ENCODE peak calls at places on chromosomes 12 and 14, in ten cellular contexts. One of them, this sample, is unnamed.

GRCh38 chr14:72291908-72292688 is 359.9 kb downstream of the RGS6 start:
- DNase-seq in suprapubic skin: no peak
- DNase-seq in CD4-positive, alpha-beta memory T cell: no peak
- DNase-seq in fibroblast of lung: peak; percentile 49
- DNase-seq in adrenal gland: peak; percentile 24
- DNase-seq in neural progenitor cell: peak; percentile 59
- DNase-seq in right atrium auricular region: no peak
- DNase-seq in cardiac muscle cell: peak; percentile 63
- DNase-seq in WERI-Rb-1: peak; percentile 25
- DNase-seq in stomach: no peak
- DNase-seq in this sample: peak; percentile 59

GRCh38 chr12:105887131-105887530 is 251.6 kb downstream of the NUAK1 start:
- DNase-seq in neural progenitor cell: no peak
- DNase-seq in right atrium auricular region: no peak
- DNase-seq in fibroblast of lung: no peak
- DNase-seq in CD4-positive, alpha-beta memory T cell: no peak
- DNase-seq in stomach: no peak
- DNase-seq in adrenal gland: no peak
- DNase-seq in cardiac muscle cell: no peak
- DNase-seq in suprapubic skin: no peak
- DNase-seq in WERI-Rb-1: no peak
- DNase-seq in this sample: no peak

GRCh38 chr12:7439579-7440505 is 4.1 kb downstream of the CD163L1 start:
- DNase-seq in neural progenitor cell: peak; percentile 79
- DNase-seq in adrenal gland: peak; percentile 43
- DNase-seq in fibroblast of lung: peak; percentile 56
- DNase-seq in WERI-Rb-1: no peak
- DNase-seq in CD4-positive, alpha-beta memory T cell: peak; percentile 39
- DNase-seq in cardiac muscle cell: peak; percentile 76
- DNase-seq in suprapubic skin: no peak
- DNase-seq in stomach: no peak
- DNase-seq in right atrium auricular region: no peak
- DNase-seq in this sample: no peak

GRCh38 chr14:36313206-36313605 is 7.2 kb downstream of the MBIP start:
- DNase-seq in fibroblast of lung: no peak
- DNase-seq in CD4-positive, alpha-beta memory T cell: no peak
- DNase-seq in adrenal gland: no peak
- DNase-seq in WERI-Rb-1: no peak
- DNase-seq in right atrium auricular region: no peak
- DNase-seq in neural progenitor cell: peak; percentile 63
- DNase-seq in cardiac muscle cell: no peak
- DNase-seq in suprapubic skin: no peak
- DNase-seq in stomach: no peak
- DNase-seq in this sample: no peak

GRCh38 chr12:54431911-54432814 is 13.1 kb upstream of the ITGA5 start:
- DNase-seq in WERI-Rb-1: peak; percentile 69
- DNase-seq in suprapubic skin: peak; percentile 87
- DNase-seq in fibroblast of lung: peak; percentile 90
- DNase-seq in adrenal gland: peak; percentile 84
- DNase-seq in right atrium auricular region: peak; percentile 93
- DNase-seq in cardiac muscle cell: peak; percentile 90
- DNase-seq in stomach: peak; percentile 46
- DNase-seq in neural progenitor cell: peak; percentile 60
- DNase-seq in CD4-positive, alpha-beta memory T cell: no peak
- DNase-seq in this sample: peak; percentile 71

GRCh38 chr12:92928431-92928961 is 599 bp downstream of the EEA1 start:
- DNase-seq in neural progenitor cell: no peak
- DNase-seq in WERI-Rb-1: peak; percentile 25
- DNase-seq in CD4-positive, alpha-beta memory T cell: no peak
- DNase-seq in adrenal gland: peak; percentile 51
- DNase-seq in suprapubic skin: peak; percentile 72
- DNase-seq in right atrium auricular region: peak; percentile 63
- DNase-seq in fibroblast of lung: peak; percentile 12
- DNase-seq in stomach: no peak
- DNase-seq in cardiac muscle cell: peak; percentile 25
- DNase-seq in this sample: no peak

GRCh38 chr14:37709419-37710195 is 114.2 kb downstream of the TTC6 start:
- DNase-seq in neural progenitor cell: no peak
- DNase-seq in adrenal gland: no peak
- DNase-seq in CD4-positive, alpha-beta memory T cell: no peak
- DNase-seq in WERI-Rb-1: no peak
- DNase-seq in stomach: no peak
- DNase-seq in fibroblast of lung: peak; percentile 53
- DNase-seq in right atrium auricular region: no peak
- DNase-seq in suprapubic skin: no peak
- DNase-seq in cardiac muscle cell: peak; percentile 30
- DNase-seq in this sample: peak; percentile 54

GRCh38 chr14:89365071-89365801 is 51.8 kb downstream of the FOXN3 start:
- DNase-seq in cardiac muscle cell: peak; percentile 40
- DNase-seq in stomach: peak; percentile 31
- DNase-seq in CD4-positive, alpha-beta memory T cell: peak; percentile 54
- DNase-seq in fibroblast of lung: peak; percentile 15
- DNase-seq in WERI-Rb-1: no peak
- DNase-seq in neural progenitor cell: no peak
- DNase-seq in suprapubic skin: no peak
- DNase-seq in right atrium auricular region: peak; percentile 62
- DNase-seq in adrenal gland: peak; percentile 34
- DNase-seq in this sample: no peak

GRCh38 chr14:80844872-80845271 is 96.7 kb downstream of the CEP128 start:
- DNase-seq in fibroblast of lung: no peak
- DNase-seq in adrenal gland: no peak
- DNase-seq in cardiac muscle cell: no peak
- DNase-seq in stomach: no peak
- DNase-seq in neural progenitor cell: no peak
- DNase-seq in CD4-positive, alpha-beta memory T cell: no peak
- DNase-seq in right atrium auricular region: no peak
- DNase-seq in suprapubic skin: no peak
- DNase-seq in WERI-Rb-1: no peak
- DNase-seq in this sample: no peak

GRCh38 chr12:85448548-85449139 is 168.6 kb downstream of the ALX1 start:
- DNase-seq in WERI-Rb-1: no peak
- DNase-seq in cardiac muscle cell: peak; percentile 31
- DNase-seq in CD4-positive, alpha-beta memory T cell: no peak
- DNase-seq in neural progenitor cell: no peak
- DNase-seq in right atrium auricular region: no peak
- DNase-seq in fibroblast of lung: peak; percentile 36
- DNase-seq in suprapubic skin: no peak
- DNase-seq in stomach: no peak
- DNase-seq in adrenal gland: no peak
- DNase-seq in this sample: no peak

GRCh38 chr14:103630364-103631108 is 1.5 kb downstream of the KLC1 start:
- DNase-seq in neural progenitor cell: no peak
- DNase-seq in suprapubic skin: no peak
- DNase-seq in right atrium auricular region: no peak
- DNase-seq in cardiac muscle cell: peak; percentile 13
- DNase-seq in adrenal gland: no peak
- DNase-seq in CD4-positive, alpha-beta memory T cell: no peak
- DNase-seq in fibroblast of lung: no peak
- DNase-seq in WERI-Rb-1: no peak
- DNase-seq in stomach: no peak
- DNase-seq in this sample: no peak

GRCh38 chr12:64731683-64732082 is 27.5 kb downstream of the GNS start:
- DNase-seq in cardiac muscle cell: no peak
- DNase-seq in WERI-Rb-1: no peak
- DNase-seq in suprapubic skin: no peak
- DNase-seq in fibroblast of lung: no peak
- DNase-seq in adrenal gland: no peak
- DNase-seq in right atrium auricular region: no peak
- DNase-seq in CD4-positive, alpha-beta memory T cell: no peak
- DNase-seq in stomach: no peak
- DNase-seq in neural progenitor cell: no peak
- DNase-seq in this sample: no peak

GRCh38 chr12:64729909-64730584 is 29.2 kb downstream of the GNS start:
- DNase-seq in WERI-Rb-1: peak; percentile 48
- DNase-seq in right atrium auricular region: no peak
- DNase-seq in cardiac muscle cell: no peak
- DNase-seq in CD4-positive, alpha-beta memory T cell: peak; percentile 9
- DNase-seq in fibroblast of lung: no peak
- DNase-seq in adrenal gland: no peak
- DNase-seq in stomach: no peak
- DNase-seq in suprapubic skin: no peak
- DNase-seq in neural progenitor cell: no peak
- DNase-seq in this sample: no peak

GRCh38 chr12:64733857-64734256 is 25.3 kb downstream of the GNS start:
- DNase-seq in right atrium auricular region: peak; percentile 64
- DNase-seq in CD4-positive, alpha-beta memory T cell: no peak
- DNase-seq in suprapubic skin: no peak
- DNase-seq in fibroblast of lung: no peak
- DNase-seq in neural progenitor cell: no peak
- DNase-seq in adrenal gland: peak; percentile 81
- DNase-seq in stomach: no peak
- DNase-seq in cardiac muscle cell: no peak
- DNase-seq in WERI-Rb-1: no peak
- DNase-seq in this sample: peak; percentile 24

GRCh38 chr12:64735447-64735846 is 23.8 kb downstream of the GNS start:
- DNase-seq in suprapubic skin: no peak
- DNase-seq in stomach: no peak
- DNase-seq in right atrium auricular region: no peak
- DNase-seq in adrenal gland: no peak
- DNase-seq in neural progenitor cell: no peak
- DNase-seq in WERI-Rb-1: no peak
- DNase-seq in CD4-positive, alpha-beta memory T cell: no peak
- DNase-seq in fibroblast of lung: no peak
- DNase-seq in cardiac muscle cell: no peak
- DNase-seq in this sample: no peak

GRCh38 chr12:64730585-64730964 is 28.6 kb downstream of the GNS start:
- DNase-seq in WERI-Rb-1: no peak
- DNase-seq in fibroblast of lung: no peak
- DNase-seq in adrenal gland: no peak
- DNase-seq in right atrium auricular region: no peak
- DNase-seq in stomach: no peak
- DNase-seq in neural progenitor cell: no peak
- DNase-seq in suprapubic skin: no peak
- DNase-seq in cardiac muscle cell: no peak
- DNase-seq in CD4-positive, alpha-beta memory T cell: no peak
- DNase-seq in this sample: peak; percentile 79
- H3K27ac ChIP-seq in WERI-Rb-1: peak overlapping the region; percentile 71
- H3K27ac ChIP-seq in fibroblast of lung: no peak overlapping the region
- H3K27ac ChIP-seq in adrenal gland: peak overlapping the region; percentile 52
- H3K27ac ChIP-seq in right atrium auricular region: peak overlapping the region; percentile 28
- H3K27ac ChIP-seq in stomach: no peak overlapping the region
- H3K27ac ChIP-seq in neural progenitor cell: no peak overlapping the region
- H3K27ac ChIP-seq in suprapubic skin: no peak overlapping the region
- H3K27ac ChIP-seq in cardiac muscle cell: peak overlapping the region; percentile 66
- H3K27ac ChIP-seq in CD4-positive, alpha-beta memory T cell: peak overlapping the region; percentile 6
- H3K27ac ChIP-seq in this sample: peak overlapping the region; percentile 54

DNA sequence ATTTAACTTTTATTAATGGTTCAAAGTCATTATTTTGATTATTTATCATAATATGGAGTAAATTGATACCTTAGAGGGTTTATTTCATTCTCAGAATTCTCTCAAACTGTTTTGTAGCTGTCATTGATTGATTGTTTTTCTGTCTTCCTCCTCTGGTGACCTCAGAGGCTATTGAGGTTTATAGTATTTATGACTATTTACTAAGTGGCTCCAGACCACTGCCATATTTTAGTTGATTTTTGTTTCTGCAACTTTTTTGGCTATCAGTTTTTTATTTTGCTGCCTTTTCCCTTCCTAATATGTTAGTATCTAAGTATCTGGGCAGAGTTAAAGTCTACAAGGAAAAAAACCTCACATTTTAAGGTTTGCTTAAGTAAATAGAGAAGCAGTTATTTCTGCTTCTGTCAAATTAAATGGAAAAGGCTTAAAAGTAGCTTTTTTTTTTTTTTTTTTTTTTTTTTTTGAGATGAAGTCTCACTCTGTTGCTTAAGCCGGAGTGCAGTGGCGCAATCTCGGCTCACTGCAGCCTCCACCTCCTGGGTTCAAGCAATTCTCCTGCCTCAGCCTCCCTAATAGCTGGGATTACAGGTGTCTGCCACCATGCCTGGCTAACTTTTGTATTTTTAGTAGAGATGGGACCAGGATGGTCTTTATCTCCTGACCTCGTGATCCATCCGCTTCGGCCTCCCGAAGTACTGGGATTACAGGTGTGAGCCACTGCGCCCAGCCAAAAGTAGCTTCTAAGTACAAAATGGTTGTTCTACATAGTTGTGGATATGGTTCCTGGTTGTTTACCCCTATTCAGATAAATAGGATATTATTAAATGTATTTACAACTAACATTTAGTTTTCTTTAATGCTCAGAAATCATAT is 8.2 kb downstream of the MDM2 start:
- DNase-seq in adrenal gland: no peak
- DNase-seq in WERI-Rb-1: no peak
- DNase-seq in right atrium auricular region: no peak
- DNase-seq in stomach: no peak
- DNase-seq in neural progenitor cell: no peak
- DNase-seq in cardiac muscle cell: no peak
- DNase-seq in CD4-positive, alpha-beta memory T cell: no peak
- DNase-seq in suprapubic skin: no peak
- DNase-seq in fibroblast of lung: no peak
- DNase-seq in this sample: no peak
- H3K36me3 ChIP-seq in adrenal gland: no peaks in the 10 kb centered on the region
- H3K36me3 ChIP-seq in WERI-Rb-1: peaks cover 94% of the 10 kb centered on the region
- H3K36me3 ChIP-seq in right atrium auricular region: peaks cover 76% of the 10 kb centered on the region
- H3K36me3 ChIP-seq in stomach: peaks cover 95% of the 10 kb centered on the region
- H3K36me3 ChIP-seq in neural progenitor cell: peaks cover 14% of the 10 kb centered on the region
- H3K36me3 ChIP-seq in cardiac muscle cell: peaks cover 62% of the 10 kb centered on the region
- H3K36me3 ChIP-seq in CD4-positive, alpha-beta memory T cell: peaks cover 51% of the 10 kb centered on the region
- H3K36me3 ChIP-seq in suprapubic skin: peaks cover 61% of the 10 kb centered on the region
- H3K36me3 ChIP-seq in fibroblast of lung: peaks cover 9% of the 10 kb centered on the region
- H3K36me3 ChIP-seq in this sample: peaks cover 72% of the 10 kb centered on the region

GRCh38 chr12:122412851-122413433 is 9.5 kb downstream of the CLIP1 start:
- DNase-seq in right atrium auricular region: no peak
- DNase-seq in neural progenitor cell: no peak
- DNase-seq in suprapubic skin: no peak
- DNase-seq in WERI-Rb-1: no peak
- DNase-seq in cardiac muscle cell: no peak
- DNase-seq in adrenal gland: no peak
- DNase-seq in CD4-positive, alpha-beta memory T cell: peak; percentile 24
- DNase-seq in fibroblast of lung: no peak
- DNase-seq in stomach: no peak
- DNase-seq in this sample: no peak
- H3K27ac ChIP-seq in right atrium auricular region: peak overlapping the region; percentile 20
- H3K27ac ChIP-seq in neural progenitor cell: no peak overlapping the region
- H3K27ac ChIP-seq in suprapubic skin: peak overlapping the region; percentile 75
- H3K27ac ChIP-seq in WERI-Rb-1: no peak overlapping the region
- H3K27ac ChIP-seq in cardiac muscle cell: peak overlapping the region; percentile 30
- H3K27ac ChIP-seq in adrenal gland: peak overlapping the region; percentile 51
- H3K27ac ChIP-seq in CD4-positive, alpha-beta memory T cell: no peak overlapping the region
- H3K27ac ChIP-seq in fibroblast of lung: no peak overlapping the region
- H3K27ac ChIP-seq in stomach: no peak overlapping the region
- H3K27ac ChIP-seq in this sample: no peak overlapping the region

GRCh38 chr12:17369556-17369955 is 720.4 kb downstream of the RERGL start:
- DNase-seq in CD4-positive, alpha-beta memory T cell: no peak
- DNase-seq in stomach: no peak
- DNase-seq in fibroblast of lung: no peak
- DNase-seq in suprapubic skin: no peak
- DNase-seq in cardiac muscle cell: no peak
- DNase-seq in right atrium auricular region: no peak
- DNase-seq in neural progenitor cell: no peak
- DNase-seq in WERI-Rb-1: no peak
- DNase-seq in adrenal gland: no peak
- DNase-seq in this sample: no peak
- H3K36me3 ChIP-seq in CD4-positive, alpha-beta memory T cell: no peaks in the 10 kb centered on the region
- H3K36me3 ChIP-seq in stomach: no peaks in the 10 kb centered on the region
- H3K36me3 ChIP-seq in fibroblast of lung: no peaks in the 10 kb centered on the region
- H3K36me3 ChIP-seq in suprapubic skin: no peaks in the 10 kb centered on the region
- H3K36me3 ChIP-seq in cardiac muscle cell: no peaks in the 10 kb centered on the region
- H3K36me3 ChIP-seq in right atrium auricular region: no peaks in the 10 kb centered on the region
- H3K36me3 ChIP-seq in neural progenitor cell: no peaks in the 10 kb centered on the region
- H3K36me3 ChIP-seq in WERI-Rb-1: no peaks in the 10 kb centered on the region
- H3K36me3 ChIP-seq in adrenal gland: no peaks in the 10 kb centered on the region
- H3K36me3 ChIP-seq in this sample: no peaks in the 10 kb centered on the region